ENCODE peak calls at places on chromosomes 5 and 9, in six cellular contexts. R is stimulated activated CD4-positive, alpha-beta T cell treated with anti-CD3 and anti-CD28 coated beads, Interleukin-4, amount 100 ng/mL, for 48 hours; Z is stomach; I is mesenteric fat pad; V is stimulated activated naive CD4-positive, alpha-beta T cell; P is NCI-H2081. N is an unnamed sample.

GRCh38 chr5:1156033-1156753 is 44.3 kb upstream of the SLC12A7 start:
- DNase-seq in R (no peak), Z (no peak), I (no peak), V (no peak), P (no peak), N (no peak)

GRCh38 chr5:122757268-122757667 is 17.6 kb upstream of the SNX2 start:
- DNase-seq in R (no peak), Z (no peak), I (no peak), V (no peak), P (no peak), N (no peak)

GRCh38 chr5:39892708-39893107 is 467.9 kb upstream of the DAB2 start:
- DNase-seq in R (no peak), Z (no peak), I (no peak), V (no peak), P (no peak), N (no peak)

GRCh38 chr5:6674421-6674820 is 38.8 kb upstream of the TENT4A start:
- DNase-seq in R (no peak), Z (no peak), I (no peak), V (no peak), P (peak), N (peak)

GRCh38 chr5:55829956-55830355 is 21.2 kb upstream of the IL31RA start:
- DNase-seq in R (no peak), Z (no peak), I (no peak), V (no peak), P (no peak), N (no peak)

GRCh38 chr9:129221979-129222635 is 44.0 kb upstream of the IER5L start:
- DNase-seq in R (no peak), Z (no peak), I (no peak), V (no peak), P (no peak), N (no peak)

GRCh38 chr5:26981750-26982149 is 56.6 kb downstream of the CDH9 start:
- DNase-seq in R (no peak), Z (no peak), I (no peak), V (no peak), P (no peak), N (no peak)

GRCh38 chr5:143350790-143351603 is 52.5 kb downstream of the NR3C1 start:
- DNase-seq in R (no peak), Z (no peak), I (no peak), V (no peak), P (no peak), N (no peak)

GRCh38 chr9:12934515-12935301 is 159.9 kb downstream of the LURAP1L start:
- DNase-seq in R (no peak), Z (no peak), I (no peak), V (no peak), P (no peak), N (no peak)

GRCh38 chr5:32100903-32101302 is 73.2 kb downstream of the GOLPH3 start:
- DNase-seq in R (no peak), Z (no peak), I (peak), V (no peak), P (no peak), N (no peak)

GRCh38 chr5:171625646-171626045 is 160.0 kb upstream of the SMIM23 start:
- DNase-seq in R (no peak), Z (no peak), I (no peak), V (no peak), P (no peak), N (no peak)

GRCh38 chr5:155943516-155944407 is 383.2 kb upstream of the SGCD start:
- DNase-seq in R (no peak), Z (no peak), I (no peak), V (peak), P (peak), N (no peak)

GRCh38 chr5:80255752-80256479 is at the start of gene SERINC5:
- DNase-seq in R (peak), Z (peak), I (peak), V (peak), P (peak), N (peak)

GRCh38 chr9:95406114-95406513 is 88.6 kb upstream of the FANCC start:
- DNase-seq in R (no peak), Z (no peak), I (no peak), V (no peak), P (no peak), N (no peak)

GRCh38 chr9:127904888-127905728 is 5.7 kb upstream of the ST6GALNAC6 start:
- DNase-seq in R (no peak), Z (no peak), I (no peak), V (peak), P (no peak), N (no peak)

GRCh38 chr9:35070823-35071813 is 1.3 kb downstream of the VCP start:
- DNase-seq in R (no peak), Z (peak), I (peak), V (peak), P (peak), N (no peak)

GRCh38 chr5:91311697-91312501 is 71.2 kb downstream of the ARRDC3 start:
- DNase-seq in R (peak), Z (peak), I (no peak), V (peak), P (peak), N (no peak)

GRCh38 chr5:149113669-149114068 is 27.6 kb upstream of the ABLIM3 start:
- DNase-seq in R (no peak), Z (no peak), I (no peak), V (no peak), P (no peak), N (no peak)

GRCh38 chr9:95285307-95285706 is 32.2 kb downstream of the FANCC start:
- DNase-seq in R (no peak), Z (no peak), I (no peak), V (no peak), P (no peak), N (no peak)

N was measured in NCI-H2107.